ENCODE peak calls at places on chromosome 7, in seven cellular contexts. D, W, L, H, Y, P and K are unnamed samples. For H3K36me3 and H3K4me1, the result is how much of the 10 kb centered on the place peaks cover.

GRCh38 chr7:27161214-27161720 is 4.1 kb downstream of the HOXA9 start:
- DNase-seq in W (peak), P (no peak), L (no peak), D (peak), H (no peak), Y (peak), K (peak)

GRCh38 chr7:39621261-39621660 is 2.1 kb upstream of the RALA start:
- DNase-seq in D (no peak), L (no peak), H (no peak), P (peak), Y (no peak), W (no peak), K (no peak)

GRCh38 chr7:16804674-16805439 is at the start of gene AGR2:
- DNase-seq in D (no peak), P (peak), W (no peak), L (peak), Y (peak), H (no peak), K (peak)

GRCh38 chr7:36677769-36678435 is 46.4 kb downstream of the AOAH start:
- DNase-seq in D (no peak), H (no peak), Y (no peak), P (no peak), W (no peak), L (no peak), K (no peak)

GRCh38 chr7:27153526-27153925 is 1.1 kb upstream of the HOXA3 start:
- DNase-seq in Y (no peak), W (no peak), H (no peak), L (no peak), P (no peak), D (no peak), K (no peak)

GRCh38 chr7:25772802-25773201 is 379.2 kb upstream of the NFE2L3 start:
- DNase-seq in L (no peak), Y (no peak), P (no peak), D (no peak), W (no peak), H (no peak), K (no peak)

GRCh38 chr7:97090761-97091353 is 26.6 kb upstream of the SDHAF3 start:
- DNase-seq in L (no peak), Y (no peak), D (no peak), H (peak), W (no peak), P (no peak), K (no peak)

GRCh38 chr7:6375346-6376101 is 72.2 kb downstream of the DAGLB start:
- DNase-seq in D (no peak), H (peak), L (no peak), Y (no peak), P (peak), W (no peak), K (no peak)

GRCh38 chr7:114087674-114088539 is 169.1 kb upstream of the PPP1R3A start:
- DNase-seq in P (no peak), W (peak), H (peak), Y (peak), D (no peak), L (peak), K (no peak)

DNA sequence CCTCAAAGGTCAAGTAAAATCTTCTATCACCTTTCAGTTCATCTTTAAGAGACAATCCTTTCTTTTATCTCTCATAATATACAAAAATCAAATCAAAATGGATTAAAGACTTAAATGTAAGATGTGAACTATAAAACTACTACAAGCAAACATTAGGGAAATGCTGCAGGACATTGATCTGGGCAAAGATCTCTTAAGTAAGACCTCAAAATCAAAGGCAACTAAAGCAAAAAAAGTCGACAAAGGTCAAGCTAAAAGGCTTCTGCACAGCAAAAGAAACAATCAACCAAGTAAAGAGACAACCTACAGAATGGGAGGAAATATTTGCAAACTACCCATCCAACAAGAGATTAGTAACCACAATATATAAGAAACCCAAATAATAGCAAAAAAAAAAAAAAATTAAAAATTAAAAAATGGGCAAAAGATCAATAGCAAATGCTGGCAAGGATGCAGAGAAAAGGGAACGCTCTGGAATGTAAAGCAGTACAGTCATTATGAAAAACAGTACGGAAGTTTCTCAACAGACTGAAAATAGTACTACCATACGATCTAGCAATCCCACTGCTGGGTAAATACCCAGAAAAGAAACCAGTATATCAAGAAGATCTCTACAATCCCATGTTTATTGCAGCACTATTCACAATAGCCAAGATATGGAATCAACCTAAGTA is 41.7 kb downstream of the TNPO3 start:
- DNase-seq in H (no peak), L (no peak), W (no peak), Y (no peak), D (no peak), P (no peak), K (no peak)
- H3K36me3 ChIP-seq in H (under half), L (under half), W (under half), Y (under half), D (under half), P (under half), K (under half)

DNA sequence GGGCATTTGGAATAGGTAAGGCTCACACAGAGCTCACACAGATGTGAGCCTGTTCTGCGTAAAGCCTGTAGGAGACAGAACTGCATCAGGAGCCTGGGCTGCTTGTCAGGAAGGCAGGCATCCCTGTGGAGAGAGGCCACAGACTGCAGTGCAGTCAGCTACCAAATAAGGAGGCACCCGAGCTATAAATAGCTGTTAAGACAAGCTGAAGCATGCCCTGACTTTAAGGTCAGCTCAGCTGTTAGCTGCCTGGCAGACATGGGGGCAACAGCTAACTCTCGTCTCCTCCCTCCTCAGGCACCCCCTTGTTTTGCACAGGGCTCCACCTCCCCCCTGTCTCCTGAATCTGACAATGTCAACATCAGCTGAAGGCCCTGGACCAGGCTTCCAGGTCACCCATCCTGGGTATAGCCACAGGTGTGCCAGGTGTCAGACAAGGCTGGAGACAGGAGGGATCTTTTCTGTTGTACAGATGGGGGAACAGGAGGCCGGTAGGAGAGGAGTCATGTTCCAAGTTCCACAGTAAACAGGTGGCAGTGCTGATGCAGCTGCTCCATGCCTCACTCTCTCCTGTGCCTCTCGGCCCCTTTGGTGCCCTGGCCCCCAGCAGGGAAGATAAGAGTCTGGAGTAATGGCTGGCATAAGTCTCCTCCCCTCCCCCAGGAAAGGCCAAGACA is 27.6 kb upstream of the MKRN1 start:
- DNase-seq in L (peak), P (peak), D (no peak), W (peak), Y (peak), H (peak), K (no peak)
- TF ChIP-seq CTCF in L (no peak), P (peak), D (no peak), W (no peak), Y (no peak), H (no peak), K (no peak)

GRCh38 chr7:134997214-134997885 is 11.0 kb downstream of the AGBL3 start:
- DNase-seq in H (no peak), P (no peak), D (no peak), W (no peak), L (no peak), Y (no peak), K (no peak)

GRCh38 chr7:134993877-134994456 is 7.7 kb downstream of the AGBL3 start:
- DNase-seq in Y (no peak), P (no peak), D (no peak), W (no peak), H (no peak), L (no peak), K (no peak)

GRCh38 chr7:134999136-134999535 is 12.8 kb downstream of the AGBL3 start:
- DNase-seq in D (no peak), Y (no peak), L (no peak), P (no peak), H (no peak), W (no peak), K (no peak)

GRCh38 chr7:134995239-134996096 is 9.2 kb downstream of the AGBL3 start:
- DNase-seq in L (no peak), H (no peak), D (no peak), Y (no peak), W (no peak), P (no peak), K (no peak)

DNA sequence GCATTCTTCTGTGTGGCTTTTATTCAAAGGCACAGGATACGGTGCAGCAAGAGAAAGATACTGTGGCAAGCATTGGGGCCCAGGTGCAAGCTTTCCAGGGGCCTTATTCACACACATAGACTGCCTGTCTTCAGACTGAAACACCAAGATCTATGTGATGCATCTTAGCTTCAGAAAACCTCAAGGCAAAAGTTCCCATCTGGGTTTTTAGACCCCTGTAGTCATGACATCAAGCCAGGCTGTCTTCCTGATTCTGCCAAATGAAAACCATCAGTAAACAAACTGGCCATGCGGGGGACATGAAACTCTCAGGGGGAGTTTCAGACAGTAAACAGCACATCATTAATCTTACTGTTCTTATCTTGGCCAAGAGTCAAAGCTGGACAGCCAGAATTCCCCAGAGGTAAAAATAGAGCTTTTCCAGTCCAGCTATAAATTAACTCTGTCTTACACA is 9.8 kb downstream of the AGBL3 start:
- DNase-seq in H (no peak), D (no peak), W (no peak), L (no peak), Y (peak), P (peak), K (no peak)
- H3K4me1 ChIP-seq in H (under half), D (under half), W (under half), L (under half), Y (under half), P (under half), K (under half)

DNA sequence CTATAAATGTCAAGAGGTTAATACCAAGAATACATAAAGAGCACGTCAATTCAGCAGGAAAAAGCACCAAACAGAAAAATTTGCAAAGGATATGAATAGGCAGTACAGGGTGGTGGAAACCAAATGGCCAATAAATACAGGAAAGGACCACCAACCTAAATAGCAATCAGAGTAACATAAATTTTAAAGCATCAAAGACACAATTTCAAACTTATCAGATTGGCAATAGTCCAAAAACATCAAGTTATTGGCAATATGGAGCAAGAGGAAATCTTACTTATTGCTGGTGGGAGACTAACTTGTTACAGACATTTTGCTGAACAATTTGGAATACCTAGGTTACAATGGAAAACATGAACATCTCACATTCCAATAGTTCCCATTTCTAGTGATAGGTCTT is 24.1 kb downstream of the SYPL1 start:
- DNase-seq in P (no peak), D (no peak), W (no peak), Y (no peak), H (no peak), L (no peak), K (no peak)
- H3K36me3 ChIP-seq in P (under half), D (under half), W (under half), Y (under half), H (under half), L (under half), K (under half)

GRCh38 chr7:152050547-152050971 is 25.1 kb downstream of the GALNT11 start:
- DNase-seq in H (no peak), D (no peak), P (peak), L (no peak), Y (no peak), W (no peak), K (no peak)
- TF ChIP-seq CTCF in H (no peak), D (no peak), P (no peak), L (no peak), Y (no peak), W (no peak), K (no peak)

GRCh38 chr7:885261-885892 is 9.0 kb downstream of the GET4 start:
- DNase-seq in L (no peak), Y (no peak), D (no peak), P (no peak), W (peak), H (no peak), K (peak)

GRCh38 chr7:885893-886625 is 9.7 kb downstream of the GET4 start:
- DNase-seq in W (peak), Y (no peak), H (no peak), D (no peak), L (no peak), P (no peak), K (peak)

GRCh38 chr7:887488-887820 is 11.1 kb downstream of the GET4 start:
- DNase-seq in L (no peak), P (no peak), H (no peak), W (peak), Y (no peak), D (no peak), K (peak)

GRCh38 chr7:888081-889024 is 12.0 kb downstream of the GET4 start:
- DNase-seq in P (no peak), H (no peak), W (peak), L (no peak), D (no peak), Y (no peak), K (peak)

DNA sequence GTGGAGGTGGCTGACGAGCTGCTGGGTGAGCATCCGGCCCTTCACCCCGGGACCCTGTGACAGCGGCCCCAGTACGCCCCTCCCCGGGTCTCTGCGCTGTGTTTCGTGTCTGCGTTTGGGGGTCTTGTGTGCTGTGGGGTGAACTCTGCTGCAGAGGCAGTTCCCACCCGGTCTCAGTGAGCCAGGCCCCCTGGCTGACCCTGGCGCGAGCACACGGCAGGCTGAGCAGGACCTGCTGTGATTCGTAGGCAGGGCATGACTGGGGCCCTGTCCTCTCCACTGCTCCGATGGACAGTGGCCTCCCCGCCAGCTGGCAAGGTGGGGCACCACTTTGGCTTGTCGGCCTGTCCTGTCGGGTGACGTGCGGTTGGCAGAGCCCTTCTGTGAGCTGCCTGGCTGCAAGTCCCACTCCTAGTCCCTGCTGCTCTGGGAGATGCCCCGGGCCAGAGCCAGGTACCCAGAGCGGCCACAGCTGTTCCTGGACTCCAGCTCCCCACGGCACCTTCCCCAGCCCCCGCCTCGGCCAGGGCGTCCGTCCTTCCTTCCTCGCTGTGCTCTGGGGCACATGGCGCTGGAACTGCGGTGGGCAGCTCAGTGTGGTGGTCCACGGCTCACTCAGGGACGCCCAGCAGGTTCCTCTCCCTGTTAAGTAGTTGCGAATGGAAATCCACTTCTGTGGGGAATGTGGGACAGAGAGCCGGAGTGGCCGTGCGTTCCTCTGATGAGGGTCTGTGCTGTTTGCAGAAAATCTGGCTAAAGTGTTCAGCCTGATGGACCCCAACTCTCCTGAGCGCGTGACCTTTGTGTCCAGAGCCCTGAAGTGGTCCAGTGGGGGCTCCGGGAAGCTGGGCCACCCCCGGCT is 10.5 kb downstream of the GET4 start:
- DNase-seq in H (no peak), L (no peak), Y (no peak), P (no peak), D (no peak), W (peak), K (peak)
- H3K4me1 ChIP-seq in H (under half), L (under half), Y (under half), P (under half), D (under half), W (under half), K (under half)

GRCh38 chr7:98238976-98239375 is 13.1 kb downstream of the TECPR1 start:
- DNase-seq in P (peak), H (no peak), D (no peak), L (no peak), W (no peak), Y (no peak), K (no peak)
- H3K36me3 ChIP-seq in P (under half), H (under half), D (half or more), L (under half), W (under half), Y (under half), K (under half)

DNA sequence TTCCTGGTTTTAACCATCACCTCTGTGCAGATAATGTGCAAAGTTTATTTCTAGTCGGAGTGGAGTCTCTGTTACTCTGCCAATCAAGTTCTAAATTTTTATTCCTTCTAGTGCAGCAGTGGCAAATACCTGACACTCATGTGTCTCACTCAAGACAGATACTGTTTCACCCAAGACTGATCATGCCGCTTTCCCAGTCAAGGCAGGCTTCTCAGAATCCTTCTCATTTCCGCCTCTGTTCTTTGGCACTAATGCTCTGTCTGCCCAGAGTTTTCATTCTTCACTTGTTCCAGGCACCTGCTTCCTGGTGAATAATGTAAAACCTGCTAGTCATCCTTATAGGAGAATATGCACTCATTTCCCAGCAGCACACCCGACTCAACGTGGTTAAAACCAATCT is 24.7 kb downstream of the MET start:
- DNase-seq in D (no peak), W (no peak), P (no peak), Y (no peak), H (no peak), L (no peak), K (no peak)
- TF ChIP-seq CTCF in D (no peak), W (no peak), P (no peak), Y (no peak), H (no peak), L (no peak), K (no peak)